ENCODE peak calls at places on chromosome 5, in six cellular contexts. E is foreskin fibroblast; N is lower lobe of right lung; G is heart left ventricle; S is stimulated activated CD4-positive, alpha-beta T cell treated with anti-CD3 and anti-CD28 coated beads, Interleukin-1b, Interleukin-23, amount 100 ng/mL, for 1 hour; B is left ventricle myocardium inferior. P is an unnamed sample.

GRCh38 chr5:161442471-161442870 is 104.1 kb downstream of the GABRB2 start:
- DNase-seq in N (no peak), E (no peak), S (no peak), G (no peak), B (no peak), P (no peak)

GRCh38 chr5:152397581-152397980 is 7.5 kb downstream of the NMUR2 start:
- DNase-seq in G (no peak), N (no peak), B (no peak), E (no peak), S (no peak), P (no peak)

GRCh38 chr5:151432210-151432609 is 15.2 kb upstream of the SLC36A1 start:
- DNase-seq in B (no peak), E (no peak), S (no peak), N (no peak), G (no peak), P (no peak)

GRCh38 chr5:138463335-138464017 is 1.8 kb upstream of the EGR1 start:
- DNase-seq in B (no peak), S (no peak), N (peak), G (no peak), E (peak), P (no peak)

GRCh38 chr5:121681200-121681855 is 170.4 kb upstream of the FTMT start:
- DNase-seq in S (no peak), G (no peak), N (no peak), E (no peak), B (no peak), P (no peak)

GRCh38 chr5:63401434-63402046 is 560.7 kb downstream of the HTR1A start:
- DNase-seq in E (peak), N (peak), S (no peak), B (peak), G (peak), P (peak)

GRCh38 chr5:175535781-175536180 is 57.4 kb downstream of the SFXN1 start:
- DNase-seq in B (no peak), G (no peak), E (no peak), N (no peak), S (no peak), P (no peak)

GRCh38 chr5:179927834-179928233 is 20.1 kb upstream of the TBC1D9B start:
- DNase-seq in G (no peak), E (no peak), N (no peak), B (no peak), S (no peak), P (no peak)

P was measured in HFFc6.